ENCODE peak calls at places on chromosome 13, in six cellular contexts. Q is SK-N-SH, J is sigmoid colon, F is K562, S is transverse colon, I is H1. R is an unnamed sample.

GRCh38 chr13:23671902-23672301 is 101.7 kb downstream of the TNFRSF19 start:
- DNase-seq in F (no peak), S (no peak), J (no peak), Q (no peak), I (no peak), R (no peak)

GRCh38 chr13:95035311-95036109 is 265.7 kb downstream of the ABCC4 start:
- DNase-seq in Q (no peak), S (no peak), I (no peak), J (no peak), F (no peak), R (no peak)

GRCh38 chr13:109976206-109976997 is 190.0 kb upstream of the IRS2 start:
- DNase-seq in J (no peak), S (no peak), I (no peak), Q (no peak), F (no peak), R (no peak)

GRCh38 chr13:106471957-106472543 is 63.4 kb downstream of the EFNB2 start:
- DNase-seq in Q (peak), S (peak), I (peak), J (peak), F (no peak), R (peak)

GRCh38 chr13:44710576-44710975 is 134.4 kb upstream of the TSC22D1 start:
- DNase-seq in J (no peak), I (no peak), F (no peak), S (no peak), Q (no peak), R (no peak)

GRCh38 chr13:41457589-41458186 is 338 bp downstream of the RGCC start:
- DNase-seq in Q (peak), F (peak), J (no peak), S (no peak), I (peak), R (no peak)

GRCh38 chr13:42174344-42175162 is 97.4 kb upstream of the AKAP11 start:
- DNase-seq in F (peak), S (no peak), Q (no peak), J (no peak), I (no peak), R (no peak)

GRCh38 chr13:42533336-42533591 is 40.7 kb upstream of the TNFSF11 start:
- DNase-seq in Q (no peak), S (no peak), I (no peak), F (no peak), J (no peak), R (no peak)

GRCh38 chr13:39597828-39598227 is 5.2 kb downstream of the LHFPL6 start:
- DNase-seq in S (no peak), F (no peak), I (no peak), Q (no peak), J (no peak), R (no peak)

GRCh38 chr13:81779896-81780295 is 1439.0 kb upstream of the SPRY2 start:
- DNase-seq in S (no peak), J (no peak), Q (no peak), I (no peak), F (no peak), R (no peak)

GRCh38 chr13:38821753-38822551 is 135.1 kb downstream of the FREM2 start:
- DNase-seq in S (no peak), F (no peak), Q (no peak), I (no peak), J (no peak), R (no peak)

GRCh38 chr13:23378009-23378632 is 55.4 kb downstream of the SACS start:
- DNase-seq in I (no peak), Q (no peak), J (no peak), F (no peak), S (peak), R (no peak)

GRCh38 chr13:25899952-25900351 is 151.9 kb downstream of the SHISA2 start:
- DNase-seq in S (no peak), J (no peak), Q (no peak), I (no peak), F (no peak), R (no peak)

GRCh38 chr13:37143901-37144300 is 38.4 kb upstream of the CSNK1A1L start:
- DNase-seq in S (no peak), I (no peak), J (no peak), F (no peak), Q (no peak), R (no peak)

GRCh38 chr13:39875111-39875510 is 219.6 kb downstream of the COG6 start:
- DNase-seq in Q (no peak), I (no peak), F (no peak), J (no peak), S (no peak), R (no peak)

GRCh38 chr13:64482373-64482772 is 2747.8 kb downstream of the PCDH9 start:
- DNase-seq in F (no peak), Q (no peak), J (no peak), I (no peak), S (no peak), R (no peak)

GRCh38 chr13:99431927-99432636 is 69.2 kb upstream of the TM9SF2 start:
- DNase-seq in S (no peak), Q (no peak), F (no peak), J (no peak), I (no peak), R (no peak)
- TF ChIP-seq POLR2AphosphoS5 in S (no peak), Q (no peak), F (no peak), J (no peak), I (no peak), R (no peak)

GRCh38 chr13:90974249-90974954 is 373.1 kb upstream of the MIR17HG start:
- DNase-seq in F (no peak), I (no peak), Q (no peak), S (no peak), J (no peak), R (no peak)
- TF ChIP-seq EP300 in F (no peak), I (no peak), Q (no peak), S (no peak), J (no peak), R (no peak)

GRCh38 chr13:51175001-51175400 is 47.2 kb upstream of the FAM124A start:
- DNase-seq in S (no peak), I (peak), F (no peak), Q (no peak), J (no peak), R (no peak)
- TF ChIP-seq POLR2AphosphoS5 in S (no peak), I (peak), F (no peak), Q (no peak), J (no peak), R (no peak)

DNA sequence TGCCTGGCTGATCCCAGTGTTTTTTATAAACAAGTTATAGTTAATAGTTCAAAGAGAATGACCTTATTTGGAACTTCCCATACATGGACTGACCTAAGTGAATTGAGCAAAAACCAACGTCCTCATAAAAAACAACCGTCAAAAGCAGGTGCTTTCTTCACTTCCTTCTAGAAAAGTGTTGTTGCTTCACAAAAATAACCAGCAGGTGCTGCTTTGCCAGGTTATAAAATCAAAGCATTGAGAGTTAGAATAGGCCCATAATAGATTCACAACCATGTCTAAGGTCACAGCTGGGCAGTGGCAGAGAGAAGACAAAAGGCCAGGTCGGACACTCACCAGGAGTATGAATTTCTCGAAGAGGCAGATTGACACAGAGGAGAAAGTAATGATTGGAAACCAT is 9.5 kb downstream of the RUBCNL start:
- DNase-seq in F (no peak), J (no peak), S (no peak), I (no peak), Q (no peak), R (no peak)
- TF ChIP-seq EP300 in F (no peak), J (no peak), S (no peak), I (no peak), Q (no peak), R (no peak)

GRCh38 chr13:99276706-99277105 is 18.5 kb upstream of the GPR18 start:
- DNase-seq in Q (no peak), J (no peak), F (no peak), I (no peak), S (no peak), R (no peak)

GRCh38 chr13:99277629-99278028 is 19.4 kb upstream of the GPR18 start:
- DNase-seq in Q (no peak), S (no peak), J (no peak), F (no peak), I (no peak), R (no peak)

GRCh38 chr13:99273128-99273527 is 14.9 kb upstream of the GPR18 start:
- DNase-seq in J (no peak), I (no peak), F (no peak), Q (no peak), S (no peak), R (no peak)

GRCh38 chr13:99272481-99272880 is 14.3 kb upstream of the GPR18 start:
- DNase-seq in F (no peak), I (no peak), Q (no peak), J (no peak), S (no peak), R (no peak)

DNA sequence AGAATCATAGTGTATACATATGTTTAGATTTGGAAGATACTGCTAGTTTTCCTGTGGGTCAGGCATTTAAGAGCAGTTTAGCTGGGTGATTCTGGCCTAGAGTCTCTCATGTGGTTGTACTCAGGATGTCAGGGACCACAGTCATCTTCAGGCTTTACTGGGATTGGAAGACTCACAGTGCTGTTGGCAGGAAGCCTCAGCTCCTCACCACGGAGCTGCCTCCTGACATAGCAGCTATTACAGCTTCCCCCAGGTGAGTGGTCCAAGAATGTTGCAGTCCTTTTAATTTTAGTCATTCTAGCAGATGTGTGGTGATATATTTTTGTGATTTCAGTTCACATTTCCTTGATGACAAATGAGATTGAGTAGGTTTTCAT is 16.9 kb upstream of the GPR18 start:
- DNase-seq in Q (no peak), J (no peak), F (no peak), S (no peak), I (no peak), R (no peak)
- TF ChIP-seq POLR2AphosphoS5 in Q (no peak), J (no peak), F (no peak), S (no peak), I (no peak), R (no peak)

DNA sequence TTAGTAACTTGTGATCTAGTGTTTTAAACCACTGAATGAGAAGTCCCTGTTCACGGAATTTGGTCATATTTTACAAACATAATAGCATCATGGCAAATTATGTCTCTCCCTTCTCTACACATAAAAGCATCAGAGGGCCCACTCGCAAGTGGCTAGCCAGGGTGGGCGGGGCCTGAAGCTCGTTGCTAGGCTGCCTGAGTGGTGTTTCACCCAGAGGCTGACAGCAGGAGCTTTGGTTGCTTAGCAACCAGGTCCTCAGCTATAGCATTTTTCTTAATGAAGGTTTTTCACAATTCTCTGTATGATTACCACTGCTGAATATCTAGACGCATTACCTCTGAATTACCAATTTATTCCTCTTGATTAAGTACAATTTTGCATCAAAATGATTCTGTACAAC is 126.5 kb downstream of the NALCN start:
- DNase-seq in Q (peak), J (no peak), I (peak), S (no peak), F (no peak), R (no peak)
- TF ChIP-seq EP300 in Q (no peak), J (no peak), I (no peak), S (no peak), F (no peak), R (no peak)

GRCh38 chr13:63044617-63045016 is 1629.0 kb upstream of the PCDH20 start:
- DNase-seq in I (no peak), J (no peak), F (no peak), S (no peak), Q (no peak), R (no peak)
- TF ChIP-seq POLR2AphosphoS5 in I (no peak), J (no peak), F (no peak), S (no peak), Q (no peak), R (no peak)

GRCh38 chr13:113855012-113855921 is 8.6 kb downstream of the GAS6 start:
- DNase-seq in S (peak), I (peak), F (no peak), J (no peak), Q (no peak), R (peak)

GRCh38 chr13:113857531-113858195 is 6.2 kb downstream of the GAS6 start:
- DNase-seq in Q (no peak), F (no peak), I (peak), S (no peak), J (no peak), R (peak)

GRCh38 chr13:113854238-113855011 is 9.5 kb downstream of the GAS6 start:
- DNase-seq in F (no peak), Q (no peak), S (no peak), J (no peak), I (peak), R (no peak)

GRCh38 chr13:113856716-113857065 is 7.2 kb downstream of the GAS6 start:
- DNase-seq in Q (no peak), S (peak), J (no peak), F (no peak), I (peak), R (peak)

GRCh38 chr13:113855931-113856715 is 7.8 kb downstream of the GAS6 start:
- DNase-seq in I (peak), J (no peak), Q (no peak), F (no peak), S (no peak), R (no peak)
- TF ChIP-seq EP300 in I (no peak), J (no peak), Q (no peak), F (no peak), S (no peak), R (no peak)

GRCh38 chr13:99967884-99968520 is 3.6 kb downstream of the ZIC5 start:
- DNase-seq in Q (peak), J (peak), F (no peak), S (no peak), I (no peak), R (no peak)
- TF ChIP-seq POLR2AphosphoS5 in Q (no peak), J (no peak), F (no peak), S (no peak), I (no peak), R (no peak)

GRCh38 chr13:73991884-73992283 is 142.3 kb downstream of the KLF12 start:
- DNase-seq in S (no peak), J (no peak), F (no peak), Q (no peak), I (no peak), R (no peak)
- TF ChIP-seq EP300 in S (no peak), J (no peak), F (no peak), Q (no peak), I (no peak), R (no peak)